ENCODE peak calls at places on chromosomes 1 and 21, in seven cellular contexts. One of them, this sample, is unnamed.

GRCh38 chr1:165129568-165130164 is 226.8 kb downstream of the LMX1A start:
- DNase-seq in ovary: no peak
- DNase-seq in glutamatergic neuron: peak; percentile 87
- DNase-seq in RWPE1: peak; percentile 24
- DNase-seq in kidney epithelial cell: no peak
- DNase-seq in HFF-Myc: no peak
- DNase-seq in CD4-positive, alpha-beta T cell: no peak
- DNase-seq in this sample: no peak

GRCh38 chr1:37673920-37674319 is 18.4 kb upstream of the CDCA8 start:
- DNase-seq in ovary: no peak
- DNase-seq in glutamatergic neuron: no peak
- DNase-seq in RWPE1: no peak
- DNase-seq in kidney epithelial cell: no peak
- DNase-seq in HFF-Myc: no peak
- DNase-seq in CD4-positive, alpha-beta T cell: peak; percentile 48
- DNase-seq in this sample: no peak

GRCh38 chr1:221510793-221511503 is 230.9 kb downstream of the DUSP10 start:
- DNase-seq in ovary: no peak
- DNase-seq in glutamatergic neuron: no peak
- DNase-seq in RWPE1: no peak
- DNase-seq in kidney epithelial cell: no peak
- DNase-seq in HFF-Myc: no peak
- DNase-seq in CD4-positive, alpha-beta T cell: no peak
- DNase-seq in this sample: no peak

GRCh38 chr1:67761054-67761453 is 72.2 kb downstream of the GNG12 start:
- DNase-seq in ovary: no peak
- DNase-seq in glutamatergic neuron: no peak
- DNase-seq in RWPE1: no peak
- DNase-seq in kidney epithelial cell: no peak
- DNase-seq in HFF-Myc: no peak
- DNase-seq in CD4-positive, alpha-beta T cell: no peak
- DNase-seq in this sample: no peak

GRCh38 chr21:34999397-34999941 is 49.6 kb downstream of the RUNX1 start:
- DNase-seq in ovary: no peak
- DNase-seq in glutamatergic neuron: no peak
- DNase-seq in RWPE1: no peak
- DNase-seq in kidney epithelial cell: no peak
- DNase-seq in HFF-Myc: no peak
- DNase-seq in CD4-positive, alpha-beta T cell: no peak
- DNase-seq in this sample: no peak

GRCh38 chr1:184260382-184260781 is 126.4 kb upstream of the C1orf21 start:
- DNase-seq in ovary: no peak
- DNase-seq in glutamatergic neuron: no peak
- DNase-seq in RWPE1: no peak
- DNase-seq in kidney epithelial cell: peak; percentile 38
- DNase-seq in HFF-Myc: no peak
- DNase-seq in CD4-positive, alpha-beta T cell: no peak
- DNase-seq in this sample: no peak

GRCh38 chr1:2088434-2088833 is 38.2 kb downstream of the PRKCZ start:
- DNase-seq in ovary: no peak
- DNase-seq in glutamatergic neuron: no peak
- DNase-seq in RWPE1: no peak
- DNase-seq in kidney epithelial cell: peak; percentile 52
- DNase-seq in HFF-Myc: no peak
- DNase-seq in CD4-positive, alpha-beta T cell: no peak
- DNase-seq in this sample: no peak

GRCh38 chr1:35714921-35715567 is 3.6 kb downstream of the C1orf216 start:
- DNase-seq in ovary: no peak
- DNase-seq in glutamatergic neuron: no peak
- DNase-seq in RWPE1: no peak
- DNase-seq in kidney epithelial cell: no peak
- DNase-seq in HFF-Myc: no peak
- DNase-seq in CD4-positive, alpha-beta T cell: no peak
- DNase-seq in this sample: no peak

GRCh38 chr21:39000496-39000895 is 182.8 kb downstream of the PSMG1 start:
- DNase-seq in ovary: no peak
- DNase-seq in glutamatergic neuron: no peak
- DNase-seq in RWPE1: no peak
- DNase-seq in kidney epithelial cell: no peak
- DNase-seq in HFF-Myc: no peak
- DNase-seq in CD4-positive, alpha-beta T cell: no peak
- DNase-seq in this sample: no peak

DNA sequence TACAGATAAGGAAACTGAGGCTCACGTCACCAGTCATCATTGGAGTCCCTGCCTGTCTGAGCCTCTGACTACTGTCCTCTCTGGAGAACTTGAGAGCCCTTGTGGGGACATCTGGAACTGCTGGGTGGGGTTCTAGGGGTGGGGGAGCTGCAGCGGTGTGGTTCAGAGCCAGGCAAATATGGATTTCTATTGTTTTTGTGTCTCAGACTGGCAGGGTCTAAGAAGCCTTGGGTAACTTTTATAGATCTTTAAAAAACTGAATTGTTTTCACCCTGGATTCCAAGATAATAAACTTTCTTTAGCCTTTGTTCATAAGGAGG is 46.9 kb downstream of the IER5 start:
- DNase-seq in ovary: no peak
- DNase-seq in glutamatergic neuron: no peak
- DNase-seq in RWPE1: no peak
- DNase-seq in kidney epithelial cell: no peak
- DNase-seq in HFF-Myc: peak; percentile 37
- DNase-seq in CD4-positive, alpha-beta T cell: no peak
- DNase-seq in this sample: no peak
- TF ChIP-seq CTCF in ovary: no peak
- TF ChIP-seq CTCF in glutamatergic neuron: no peak
- TF ChIP-seq CTCF in RWPE1: no peak
- TF ChIP-seq CTCF in kidney epithelial cell: peak; percentile 32
- TF ChIP-seq CTCF in HFF-Myc: peak; percentile 44
- TF ChIP-seq CTCF in CD4-positive, alpha-beta T cell: no peak
- TF ChIP-seq CTCF in this sample: no peak

DNA sequence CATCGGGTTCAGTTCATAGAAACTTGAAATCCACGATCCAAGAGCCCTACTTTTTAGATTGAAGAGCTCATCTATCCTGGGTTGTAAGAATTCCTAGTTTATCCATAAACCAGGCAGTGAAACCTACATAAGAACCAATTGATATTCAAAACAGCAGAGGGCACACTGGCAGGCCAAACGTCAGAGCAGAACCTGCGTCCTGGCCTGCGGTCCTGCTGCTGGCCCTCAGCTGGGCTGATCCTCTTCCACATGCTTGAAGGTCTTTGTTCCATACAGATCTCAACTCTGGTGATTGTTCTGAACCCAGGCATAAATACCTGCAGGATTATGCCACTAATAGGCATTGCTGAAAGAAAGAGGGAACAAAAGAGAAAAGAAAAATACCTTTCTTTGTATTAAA is 47.0 kb downstream of the MT1HL1 start:
- DNase-seq in ovary: no peak
- DNase-seq in glutamatergic neuron: no peak
- DNase-seq in RWPE1: no peak
- DNase-seq in kidney epithelial cell: no peak
- DNase-seq in HFF-Myc: no peak
- DNase-seq in CD4-positive, alpha-beta T cell: no peak
- DNase-seq in this sample: no peak
- TF ChIP-seq CTCF in ovary: no peak
- TF ChIP-seq CTCF in glutamatergic neuron: no peak
- TF ChIP-seq CTCF in RWPE1: no peak
- TF ChIP-seq CTCF in kidney epithelial cell: no peak
- TF ChIP-seq CTCF in HFF-Myc: no peak
- TF ChIP-seq CTCF in CD4-positive, alpha-beta T cell: no peak
- TF ChIP-seq CTCF in this sample: no peak

GRCh38 chr1:180642781-180643180 is 11.0 kb downstream of the XPR1 start:
- DNase-seq in ovary: no peak
- DNase-seq in glutamatergic neuron: no peak
- DNase-seq in RWPE1: no peak
- DNase-seq in kidney epithelial cell: no peak
- DNase-seq in HFF-Myc: no peak
- DNase-seq in CD4-positive, alpha-beta T cell: no peak
- DNase-seq in this sample: no peak

GRCh38 chr1:180641662-180642061 is 9.8 kb downstream of the XPR1 start:
- DNase-seq in ovary: no peak
- DNase-seq in glutamatergic neuron: no peak
- DNase-seq in RWPE1: no peak
- DNase-seq in kidney epithelial cell: no peak
- DNase-seq in HFF-Myc: no peak
- DNase-seq in CD4-positive, alpha-beta T cell: no peak
- DNase-seq in this sample: no peak

GRCh38 chr1:180646093-180646492 is 14.3 kb downstream of the XPR1 start:
- DNase-seq in ovary: no peak
- DNase-seq in glutamatergic neuron: no peak
- DNase-seq in RWPE1: no peak
- DNase-seq in kidney epithelial cell: no peak
- DNase-seq in HFF-Myc: no peak
- DNase-seq in CD4-positive, alpha-beta T cell: no peak
- DNase-seq in this sample: no peak

GRCh38 chr1:180644526-180645206 is 12.8 kb downstream of the XPR1 start:
- DNase-seq in ovary: no peak
- DNase-seq in glutamatergic neuron: no peak
- DNase-seq in RWPE1: no peak
- DNase-seq in kidney epithelial cell: no peak
- DNase-seq in HFF-Myc: no peak
- DNase-seq in CD4-positive, alpha-beta T cell: no peak
- DNase-seq in this sample: no peak

DNA sequence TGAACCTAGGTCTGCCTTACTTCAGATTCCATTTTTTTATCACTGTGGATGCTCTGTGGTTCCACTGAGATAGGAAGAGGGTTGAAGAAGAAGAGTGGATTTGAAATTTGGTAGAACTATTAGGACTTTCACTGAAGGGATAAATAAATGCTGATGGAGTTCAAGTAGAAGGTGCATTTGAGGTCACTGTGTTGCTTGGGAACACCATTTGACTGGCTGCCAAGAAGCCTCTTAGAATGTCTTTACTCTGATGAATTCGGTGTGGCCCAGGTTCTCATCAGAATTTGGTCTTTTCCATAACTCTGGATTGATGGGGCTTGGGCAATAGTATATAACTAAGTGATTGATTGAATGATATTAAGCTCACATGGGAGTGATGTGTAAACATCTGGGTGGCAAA is 11.9 kb downstream of the XPR1 start:
- DNase-seq in ovary: no peak
- DNase-seq in glutamatergic neuron: no peak
- DNase-seq in RWPE1: no peak
- DNase-seq in kidney epithelial cell: no peak
- DNase-seq in HFF-Myc: no peak
- DNase-seq in CD4-positive, alpha-beta T cell: no peak
- DNase-seq in this sample: no peak
- TF ChIP-seq CTCF in ovary: no peak
- TF ChIP-seq CTCF in glutamatergic neuron: no peak
- TF ChIP-seq CTCF in RWPE1: no peak
- TF ChIP-seq CTCF in kidney epithelial cell: no peak
- TF ChIP-seq CTCF in HFF-Myc: no peak
- TF ChIP-seq CTCF in CD4-positive, alpha-beta T cell: no peak
- TF ChIP-seq CTCF in this sample: no peak

DNA sequence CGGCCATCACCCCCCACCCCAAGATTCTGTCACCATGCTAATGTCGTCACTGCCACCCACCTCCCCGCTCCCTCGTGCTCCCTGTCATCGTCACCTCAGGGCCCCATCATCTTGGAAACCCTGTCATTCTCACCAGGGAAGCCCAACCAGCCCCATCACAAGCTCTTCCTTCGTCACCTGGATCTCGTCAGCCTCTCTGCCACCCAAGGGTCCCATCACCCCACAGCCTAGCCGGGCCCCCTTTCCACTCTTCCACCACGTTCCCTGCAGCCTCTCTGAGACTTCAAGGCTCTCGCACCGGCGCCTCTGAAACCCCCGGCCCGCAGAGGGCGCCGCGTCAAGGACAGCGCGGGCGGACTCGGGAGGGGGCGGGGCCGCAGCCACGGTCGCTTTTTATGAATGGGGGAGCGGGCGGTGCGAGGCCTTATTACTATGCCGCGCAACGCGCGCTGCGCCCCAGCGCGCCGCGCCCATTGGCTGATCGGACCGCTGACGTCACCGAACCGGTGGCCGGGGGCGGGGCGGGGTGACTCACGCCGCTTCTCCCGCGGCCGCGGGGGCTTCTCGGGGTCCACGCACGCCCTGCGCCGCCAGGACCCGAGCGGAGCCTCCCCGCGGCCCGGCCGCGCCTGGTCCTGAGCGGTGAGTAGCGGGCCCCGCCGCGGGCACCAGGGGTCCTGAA is at the start of gene GPR3:
- DNase-seq in ovary: peak; percentile 93
- DNase-seq in glutamatergic neuron: peak; percentile 95
- DNase-seq in RWPE1: peak; percentile 98
- DNase-seq in kidney epithelial cell: no peak
- DNase-seq in HFF-Myc: peak; percentile 49
- DNase-seq in CD4-positive, alpha-beta T cell: peak; percentile 88
- DNase-seq in this sample: peak; percentile 90
- TF ChIP-seq CTCF in ovary: peak; percentile 37
- TF ChIP-seq CTCF in glutamatergic neuron: peak; percentile 36
- TF ChIP-seq CTCF in RWPE1: peak; percentile 73
- TF ChIP-seq CTCF in kidney epithelial cell: peak; percentile 64
- TF ChIP-seq CTCF in HFF-Myc: peak; percentile 61
- TF ChIP-seq CTCF in CD4-positive, alpha-beta T cell: peak; percentile 71
- TF ChIP-seq CTCF in this sample: no peak

GRCh38 chr1:216314369-216315095 is 108.7 kb downstream of the USH2A start:
- DNase-seq in ovary: no peak
- DNase-seq in glutamatergic neuron: no peak
- DNase-seq in RWPE1: peak; percentile 36
- DNase-seq in kidney epithelial cell: no peak
- DNase-seq in HFF-Myc: no peak
- DNase-seq in CD4-positive, alpha-beta T cell: no peak
- DNase-seq in this sample: no peak

GRCh38 chr1:216306830-216307229 is 116.4 kb downstream of the USH2A start:
- DNase-seq in ovary: no peak
- DNase-seq in glutamatergic neuron: no peak
- DNase-seq in RWPE1: no peak
- DNase-seq in kidney epithelial cell: no peak
- DNase-seq in HFF-Myc: no peak
- DNase-seq in CD4-positive, alpha-beta T cell: no peak
- DNase-seq in this sample: no peak

GRCh38 chr1:216310776-216311175 is 112.5 kb downstream of the USH2A start:
- DNase-seq in ovary: no peak
- DNase-seq in glutamatergic neuron: peak; percentile 58
- DNase-seq in RWPE1: peak; percentile 10
- DNase-seq in kidney epithelial cell: no peak
- DNase-seq in HFF-Myc: peak; percentile 12
- DNase-seq in CD4-positive, alpha-beta T cell: no peak
- DNase-seq in this sample: no peak
- TF ChIP-seq CTCF in ovary: no peak
- TF ChIP-seq CTCF in glutamatergic neuron: peak; percentile 71
- TF ChIP-seq CTCF in RWPE1: no peak
- TF ChIP-seq CTCF in kidney epithelial cell: peak; percentile 67
- TF ChIP-seq CTCF in HFF-Myc: peak; percentile 71
- TF ChIP-seq CTCF in CD4-positive, alpha-beta T cell: no peak
- TF ChIP-seq CTCF in this sample: no peak

DNA sequence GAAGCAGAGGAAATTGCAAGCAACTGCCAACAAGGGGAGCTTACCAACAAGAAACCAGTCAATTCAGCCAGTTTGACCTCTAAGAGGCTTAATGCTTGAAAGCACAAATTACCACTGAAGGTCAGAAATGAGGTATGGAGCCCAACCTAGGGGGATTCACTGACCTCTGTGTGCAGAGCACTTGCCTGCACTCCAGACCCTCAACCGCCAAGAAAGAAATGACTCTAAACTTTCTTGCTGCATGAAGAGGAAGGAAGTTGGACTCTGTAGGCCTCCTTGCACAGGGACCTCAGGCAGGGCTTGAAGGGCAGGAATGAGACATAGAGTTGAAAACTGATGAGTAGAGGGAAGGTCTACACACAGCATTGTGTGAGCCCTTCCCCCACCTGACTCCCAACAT is 10.0 kb downstream of the ARMH1 start:
- DNase-seq in ovary: no peak
- DNase-seq in glutamatergic neuron: no peak
- DNase-seq in RWPE1: no peak
- DNase-seq in kidney epithelial cell: no peak
- DNase-seq in HFF-Myc: no peak
- DNase-seq in CD4-positive, alpha-beta T cell: no peak
- DNase-seq in this sample: no peak
- TF ChIP-seq CTCF in ovary: no peak
- TF ChIP-seq CTCF in glutamatergic neuron: no peak
- TF ChIP-seq CTCF in RWPE1: no peak
- TF ChIP-seq CTCF in kidney epithelial cell: no peak
- TF ChIP-seq CTCF in HFF-Myc: no peak
- TF ChIP-seq CTCF in CD4-positive, alpha-beta T cell: no peak
- TF ChIP-seq CTCF in this sample: no peak